ENCODE peak calls at places on chromosomes 11 and 22, in four cellular contexts. E, U, S and Y are unnamed samples.
A peak's percentile ranks its signal among the peaks of the same experiment; 100 is the strongest.

GRCh38 chr11:47257518-47258316 is at the start of gene NR1H3:
- DNase-seq in E (peak; percentile 93), U (no peak), S (peak; percentile 77), Y (no peak)

GRCh38 chr11:13215157-13215556 is 62.4 kb upstream of the BMAL1 start:
- DNase-seq in E (no peak), U (no peak), S (no peak), Y (peak; percentile 72)

GRCh38 chr22:42758929-42759629 is 38.4 kb upstream of the A4GALT start:
- DNase-seq in E (no peak), U (no peak), S (no peak), Y (no peak)

GRCh38 chr22:33331017-33331416 is 272.8 kb upstream of the SYN3 start:
- DNase-seq in E (no peak), U (no peak), S (no peak), Y (no peak)

GRCh38 chr11:36790450-36790849 is 192.4 kb upstream of the RAG2 start:
- DNase-seq in E (no peak), U (no peak), S (no peak), Y (no peak)

GRCh38 chr11:116890193-116890592 is 52.8 kb upstream of the APOA1 start:
- DNase-seq in E (no peak), U (no peak), S (no peak), Y (no peak)

GRCh38 chr11:47992959-47993820 is 12.8 kb downstream of the PTPRJ start:
- DNase-seq in E (peak; percentile 72), U (peak; percentile 78), S (no peak), Y (peak; percentile 72)

GRCh38 chr22:35824256-35824655 is 106.6 kb downstream of the APOL5 start:
- DNase-seq in E (no peak), U (no peak), S (peak; percentile 71), Y (no peak)

DNA sequence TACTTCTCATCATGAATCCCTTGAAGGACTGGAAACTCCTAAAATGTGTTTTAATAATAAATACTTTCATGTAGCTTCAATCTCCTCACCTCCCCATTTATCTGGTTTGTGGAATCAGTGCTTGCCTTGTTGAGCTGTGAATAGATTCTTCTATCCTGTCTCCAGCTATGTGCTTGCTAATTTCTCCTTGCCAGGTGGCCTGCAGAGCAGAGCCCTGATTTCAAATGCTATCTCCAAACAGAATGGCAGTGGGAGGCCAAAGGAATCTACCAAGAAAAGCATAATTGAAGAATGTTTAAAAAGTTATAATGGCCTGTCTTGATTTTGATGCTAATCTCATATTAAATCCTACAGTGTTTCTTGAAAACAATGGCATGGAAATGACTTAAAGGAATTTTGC is 309.3 kb upstream of the CHORDC1 start:
- DNase-seq in E (no peak), U (no peak), S (no peak), Y (no peak)
- TF ChIP-seq TCF7L2 in E (no peak), U (no peak), S (no peak), Y (no peak)

DNA sequence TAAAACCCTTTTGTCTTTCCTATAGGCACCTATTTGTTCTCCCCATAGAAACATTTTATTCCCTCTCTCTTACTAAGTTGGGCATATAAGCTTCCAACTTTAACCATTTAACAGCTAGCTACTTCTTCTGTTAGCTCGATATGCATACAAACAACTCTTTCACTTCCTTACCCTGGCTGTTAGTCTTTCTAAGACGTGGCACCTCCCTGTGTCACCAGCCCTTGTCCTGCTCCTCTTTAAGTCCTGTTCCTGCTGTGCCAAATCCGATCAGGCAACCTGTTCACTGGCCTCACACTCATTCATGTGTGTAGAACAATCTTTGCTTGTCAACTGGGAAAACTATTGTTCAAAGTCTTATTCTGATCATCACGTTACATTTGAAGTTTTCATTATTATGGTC is 1376.1 kb upstream of the TENM4 start:
- DNase-seq in E (no peak), U (no peak), S (no peak), Y (no peak)
- TF ChIP-seq TCF7L2 in E (no peak), U (no peak), S (no peak), Y (no peak)

DNA sequence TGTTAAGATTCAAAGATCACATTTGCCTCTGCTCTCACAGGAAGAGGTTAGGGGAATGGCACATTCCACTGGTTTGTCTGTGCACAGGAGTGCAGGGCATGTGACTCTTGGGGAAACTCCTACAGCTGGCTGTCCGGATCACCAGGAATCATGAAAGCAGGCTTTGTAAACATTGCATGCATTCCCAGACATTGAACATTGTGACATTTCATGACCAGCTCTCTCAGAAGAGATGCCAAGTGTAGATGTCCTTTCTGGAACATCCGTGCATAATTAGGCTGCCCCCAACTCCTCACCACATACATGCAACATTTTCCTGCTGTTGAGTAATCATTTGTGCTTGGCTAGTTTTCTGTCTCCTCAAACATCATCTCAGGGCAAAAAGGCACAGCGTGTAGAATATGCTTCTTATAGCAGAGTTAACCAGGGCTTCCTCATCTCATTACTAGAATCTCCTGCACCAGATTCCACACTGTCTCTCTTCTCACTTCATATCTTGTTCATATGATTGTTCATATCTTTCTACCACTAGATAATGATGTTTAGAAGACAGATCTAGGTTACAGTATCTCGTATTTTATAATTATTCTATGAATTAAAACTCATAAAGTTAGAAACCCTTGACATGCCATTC is 694.7 kb downstream of the NTM start:
- DNase-seq in E (no peak), U (no peak), S (no peak), Y (no peak)
- TF ChIP-seq TCF7L2 in E (no peak), U (no peak), S (no peak), Y (no peak)

DNA sequence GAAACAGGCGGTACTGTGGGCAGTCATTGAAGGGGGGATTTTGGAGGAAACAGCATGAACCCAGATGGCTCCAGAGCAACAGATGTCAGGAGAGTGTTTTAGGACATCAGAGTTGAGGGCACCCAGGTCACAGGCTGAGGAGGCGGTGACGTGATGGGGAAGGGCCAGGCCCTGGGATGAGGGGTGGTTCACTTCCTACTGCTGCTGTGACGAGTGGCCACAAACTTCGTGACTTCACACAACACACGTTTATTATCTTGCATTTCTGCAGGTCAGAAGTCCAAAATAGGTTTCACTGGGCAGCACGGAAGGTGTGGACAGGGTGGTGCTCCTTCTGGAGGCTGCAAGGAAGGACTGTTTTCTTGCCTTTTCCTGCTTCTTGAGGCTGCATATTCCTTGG is 77.7 kb upstream of the RAB1B start:
- DNase-seq in E (no peak), U (no peak), S (no peak), Y (no peak)
- TF ChIP-seq TCF7L2 in E (no peak), U (no peak), S (no peak), Y (no peak)

DNA sequence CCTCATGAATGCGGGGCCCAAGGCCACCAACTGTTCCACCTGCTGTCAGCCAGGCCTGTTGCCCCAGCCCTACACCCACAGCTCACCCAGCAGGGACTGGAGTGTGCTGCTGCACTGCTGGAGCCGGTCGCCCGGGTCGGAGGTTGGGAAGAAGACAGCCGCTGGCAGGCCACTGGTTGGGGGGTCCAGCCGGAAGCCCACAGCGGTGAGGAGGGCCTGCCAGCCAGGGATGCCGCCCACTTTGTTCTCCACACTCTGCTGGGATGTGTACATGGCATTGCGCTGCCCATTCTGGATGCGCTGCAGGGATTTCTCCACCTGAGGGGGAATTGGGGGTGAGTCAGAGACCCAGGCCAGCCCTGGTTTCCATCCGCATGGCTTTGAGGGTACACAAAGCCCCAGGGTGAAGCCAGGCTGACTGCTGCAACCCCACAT is 74.2 kb upstream of the PITPNB start:
- DNase-seq in E (no peak), U (no peak), S (no peak), Y (no peak)
- TF ChIP-seq TCF7L2 in E (no peak), U (no peak), S (no peak), Y (no peak)

GRCh38 chr11:124070906-124071621 is 29.9 kb upstream of the OR10G7 start:
- DNase-seq in E (peak; percentile 49), U (peak; percentile 56), S (peak; percentile 54), Y (peak; percentile 63)
- TF ChIP-seq TCF7L2 in E (no peak), U (no peak), S (no peak), Y (no peak)

GRCh38 chr11:65538232-65538914 is 13.5 kb downstream of the SCYL1 start:
- DNase-seq in E (no peak), U (no peak), S (no peak), Y (no peak)

GRCh38 chr11:65538915-65539374 is 14.1 kb downstream of the SCYL1 start:
- DNase-seq in E (no peak), U (no peak), S (no peak), Y (no peak)

GRCh38 chr11:65541093-65542010 is 16.5 kb downstream of the SCYL1 start:
- DNase-seq in E (no peak), U (no peak), S (no peak), Y (no peak)

GRCh38 chr11:65540290-65541092 is 15.6 kb downstream of the SCYL1 start:
- DNase-seq in E (peak; percentile 94), U (no peak), S (no peak), Y (peak; percentile 64)

DNA sequence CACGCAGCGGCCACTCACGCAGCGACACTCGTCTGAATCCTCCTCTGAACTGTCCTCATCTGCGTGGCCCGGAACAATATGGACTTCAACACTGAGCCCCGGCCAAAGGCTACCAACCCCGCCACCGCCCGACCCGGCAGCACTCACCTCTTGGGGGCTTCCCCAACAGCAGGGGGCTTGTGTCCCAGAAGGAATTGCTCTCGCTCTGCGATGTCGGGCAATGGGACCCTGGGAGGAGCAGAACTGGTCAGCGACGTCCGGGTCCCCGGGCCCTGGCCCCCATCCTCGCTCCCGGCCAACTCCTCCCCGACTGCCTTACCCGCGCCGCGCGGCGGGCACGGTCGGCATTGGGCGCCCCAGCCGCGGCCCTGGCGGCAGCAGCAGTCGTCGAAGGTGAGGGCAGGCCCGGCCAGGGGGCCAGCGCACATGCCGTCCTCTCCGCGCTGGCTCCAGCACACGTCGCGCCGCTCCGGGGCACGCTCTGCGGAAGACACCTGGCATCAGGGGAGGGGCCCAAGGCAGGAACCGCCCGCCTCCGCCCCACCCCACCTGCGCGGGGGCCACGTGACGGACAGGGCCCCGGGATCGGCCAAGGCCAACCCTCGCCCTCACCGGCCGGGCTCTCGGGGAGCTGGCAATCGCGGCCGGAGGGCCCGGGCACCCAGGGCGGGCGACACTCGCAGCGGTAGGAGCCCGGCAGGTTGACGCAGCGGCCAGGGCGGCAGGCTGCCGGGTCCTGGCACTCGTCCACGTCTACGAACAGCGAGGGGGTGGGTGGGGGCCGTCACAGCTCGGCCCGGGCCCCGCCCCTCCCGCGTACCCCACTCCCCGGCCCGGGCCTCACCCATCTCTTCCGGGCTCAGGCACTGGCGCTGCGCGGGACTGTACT is 14.8 kb downstream of the SCYL1 start:
- DNase-seq in E (no peak), U (no peak), S (no peak), Y (peak; percentile 62)
- TF ChIP-seq TCF7L2 in E (no peak), U (no peak), S (no peak), Y (no peak)